ENCODE peak calls at places on chromosomes 7 and 10, in five cellular contexts. A, M, D, R and I are unnamed samples.

GRCh38 chr7:55514546-55515265 is 57.6 kb downstream of the VOPP1 start:
- DNase-seq in M (no peak), R (no peak), D (no peak), A (no peak), I (no peak)

GRCh38 chr7:96287168-96287567 is 34.7 kb downstream of the SLC25A13 start:
- DNase-seq in R (no peak), D (no peak), M (no peak), A (no peak), I (no peak)

GRCh38 chr7:94602181-94602580 is 53.8 kb downstream of the SGCE start:
- DNase-seq in M (no peak), D (no peak), A (no peak), R (no peak), I (no peak)

GRCh38 chr10:63553031-63553430 is 31.8 kb downstream of the REEP3 start:
- DNase-seq in R (no peak), M (no peak), A (no peak), D (no peak), I (no peak)

GRCh38 chr10:77264107-77264506 is 373.5 kb downstream of the KCNMA1 start:
- DNase-seq in A (no peak), R (peak; percentile 5), D (no peak), M (no peak), I (no peak)

GRCh38 chr10:126227762-126228134 is 160.5 kb downstream of the ADAM12 start:
- DNase-seq in M (no peak), R (no peak), D (no peak), A (no peak), I (no peak)

GRCh38 chr7:48089415-48089975 is 430 bp downstream of the UPP1 start:
- DNase-seq in M (no peak), A (no peak), D (peak; percentile 51), R (peak; percentile 71), I (peak; percentile 89)

GRCh38 chr7:30562909-30563308 is 31.8 kb upstream of the GARS1 start:
- DNase-seq in A (no peak), D (no peak), M (no peak), R (no peak), I (no peak)

GRCh38 chr10:79346388-79347225 is 662 bp upstream of the PPIF start:
- DNase-seq in M (peak; percentile 79), A (no peak), D (no peak), R (no peak), I (peak; percentile 60)